ENCODE peak calls at places on chromosomes 7 and 10, in five cellular contexts. W, H, C, Y and X are unnamed samples.

GRCh38 chr7:121081327-121081936 is 92.9 kb downstream of the CPED1 start:
- DNase-seq in W (peak; percentile 23), H (no peak), C (peak; percentile 50), Y (no peak), X (no peak)

GRCh38 chr7:76069238-76069638 is 21.3 kb downstream of the MDH2 start:
- DNase-seq in W (no peak), H (peak; percentile 80), C (no peak), Y (no peak), X (peak; percentile 79)

GRCh38 chr10:12635127-12635541 is 285.8 kb downstream of the CAMK1D start:
- DNase-seq in W (no peak), H (no peak), C (no peak), Y (no peak), X (no peak)

GRCh38 chr10:123878666-123879311 is 12.8 kb downstream of the CPXM2 start:
- DNase-seq in W (no peak), H (no peak), C (no peak), Y (no peak), X (no peak)

GRCh38 chr7:134546903-134547737 is 1.8 kb upstream of the AKR1B15 start:
- DNase-seq in W (peak; percentile 35), H (peak; percentile 76), C (peak; percentile 67), Y (peak; percentile 71), X (peak; percentile 87)

GRCh38 chr7:29839302-29839701 is 33.0 kb downstream of the WIPF3 start:
- DNase-seq in W (no peak), H (peak; percentile 71), C (no peak), Y (no peak), X (no peak)

GRCh38 chr7:30877010-30877740 is 34.5 kb upstream of the AQP1 start:
- DNase-seq in W (no peak), H (no peak), C (no peak), Y (no peak), X (peak; percentile 52)

GRCh38 chr10:22969704-22970103 is 41.9 kb downstream of the ARMC3 start:
- DNase-seq in W (no peak), H (no peak), C (no peak), Y (no peak), X (no peak)

GRCh38 chr10:91587710-91588638 is 44.9 kb downstream of the PPP1R3C start:
- DNase-seq in W (no peak), H (no peak), C (no peak), Y (no peak), X (no peak)

GRCh38 chr7:116706668-116707126 is 34.7 kb downstream of the MET start:
- DNase-seq in W (no peak), H (no peak), C (no peak), Y (no peak), X (no peak)

GRCh38 chr7:73509463-73509862 is 12.6 kb downstream of the BAZ1B start:
- DNase-seq in W (no peak), H (no peak), C (no peak), Y (no peak), X (no peak)

GRCh38 chr10:104387130-104387888 is 33.7 kb downstream of the CFAP58 start:
- DNase-seq in W (no peak), H (no peak), C (no peak), Y (no peak), X (no peak)

GRCh38 chr7:131972251-131972650 is 415.8 kb upstream of the PODXL start:
- DNase-seq in W (no peak), H (no peak), C (no peak), Y (no peak), X (no peak)

GRCh38 chr10:18400911-18401260 is 250.5 kb downstream of the NSUN6 start:
- DNase-seq in W (no peak), H (no peak), C (no peak), Y (no peak), X (peak; percentile 50)

GRCh38 chr7:137462074-137462715 is 118.7 kb upstream of the PTN start:
- DNase-seq in W (no peak), H (no peak), C (no peak), Y (no peak), X (no peak)

GRCh38 chr7:34445653-34446052 is 212.4 kb upstream of the NPSR1 start:
- DNase-seq in W (no peak), H (no peak), C (no peak), Y (no peak), X (no peak)

GRCh38 chr7:66344166-66344565 is 139.0 kb downstream of the TPST1 start:
- DNase-seq in W (no peak), H (no peak), C (no peak), Y (no peak), X (no peak)

GRCh38 chr7:139358541-139359365 is 941 bp upstream of the LUC7L2 start:
- DNase-seq in W (peak; percentile 6), H (no peak), C (no peak), Y (peak; percentile 74), X (no peak)

GRCh38 chr10:114791768-114792167 is 29.8 kb upstream of the FHIP2A start:
- DNase-seq in W (no peak), H (no peak), C (no peak), Y (no peak), X (no peak)

GRCh38 chr10:89702121-89702480 is 711 bp downstream of the KIF20B start:
- DNase-seq in W (no peak), H (no peak), C (no peak), Y (peak; percentile 56), X (no peak)

GRCh38 chr7:17680943-17681351 is 259.3 kb downstream of the SNX13 start:
- DNase-seq in W (peak; percentile 19), H (no peak), C (peak; percentile 44), Y (no peak), X (no peak)

GRCh38 chr7:31948041-31948440 is 122.2 kb downstream of the PDE1C start:
- DNase-seq in W (no peak), H (no peak), C (no peak), Y (no peak), X (no peak)

GRCh38 chr7:596819-597182 is 77.2 kb upstream of the PDGFA start:
- DNase-seq in W (no peak), H (no peak), C (peak; percentile 86), Y (no peak), X (no peak)

GRCh38 chr7:135842446-135843175 is 94.0 kb upstream of the FAM180A start:
- DNase-seq in W (no peak), H (no peak), C (no peak), Y (no peak), X (no peak)

GRCh38 chr10:92747600-92747999 is 57.8 kb downstream of the HHEX start:
- DNase-seq in W (no peak), H (peak; percentile 52), C (no peak), Y (peak; percentile 71), X (no peak)

GRCh38 chr7:134834689-134835462 is 55.4 kb downstream of the CALD1 start:
- DNase-seq in W (no peak), H (no peak), C (no peak), Y (no peak), X (no peak)

GRCh38 chr10:104556831-104557230 is 84.3 kb upstream of the SORCS3 start:
- DNase-seq in W (no peak), H (no peak), C (no peak), Y (no peak), X (no peak)

GRCh38 chr7:5528071-5528814 is 104.6 kb upstream of the TNRC18 start:
- DNase-seq in W (no peak), H (peak; percentile 64), C (no peak), Y (peak; percentile 66), X (no peak)

GRCh38 chr10:58028597-58029366 is 238.9 kb downstream of the IPMK start:
- DNase-seq in W (no peak), H (no peak), C (no peak), Y (no peak), X (no peak)

GRCh38 chr10:86100581-86101061 is 266.0 kb downstream of the GRID1 start:
- DNase-seq in W (peak; percentile 28), H (no peak), C (peak; percentile 41), Y (peak; percentile 37), X (peak; percentile 41)

GRCh38 chr10:32266979-32267378 is 80.0 kb downstream of the EPC1 start:
- DNase-seq in W (no peak), H (no peak), C (no peak), Y (no peak), X (peak; percentile 72)

GRCh38 chr10:132384618-132385510 is 12.1 kb upstream of the PWWP2B start:
- DNase-seq in W (no peak), H (peak; percentile 30), C (no peak), Y (no peak), X (no peak)

GRCh38 chr7:155418941-155419755 is 38.8 kb upstream of the EN2 start:
- DNase-seq in W (no peak), H (peak; percentile 8), C (no peak), Y (no peak), X (no peak)